ENCODE peak calls at places on chromosomes 16 and 17, in six cellular contexts. I is cardiac fibroblast; R is NCI-H69; T is NAMALWA; E is transverse colon; S is activated CD8-positive, alpha-beta memory T cell treated with anti-CD3 and anti-CD28 coated beads, Interleukin-2, amount 10 ng/mL, durations not matched to agents 7 days and 5 days. K is an unnamed sample.

GRCh38 chr16:49092704-49093103 is 188.9 kb downstream of the CBLN1 start:
- DNase-seq in I (no peak), R (no peak), T (no peak), E (no peak), S (no peak), K (no peak)

GRCh38 chr17:77697480-77698400 is 260.8 kb upstream of the TNRC6C start:
- DNase-seq in I (no peak), R (no peak), T (no peak), E (no peak), S (no peak), K (no peak)

GRCh38 chr17:80263253-80264047 is 2.8 kb downstream of the RNF213 start:
- DNase-seq in I (peak), R (peak), T (peak), E (peak), S (peak), K (peak)

GRCh38 chr17:29037739-29038465 is 5.0 kb upstream of the PIPOX start:
- DNase-seq in I (no peak), R (no peak), T (no peak), E (no peak), S (no peak), K (no peak)

GRCh38 chr17:36529121-36529520 is 5.5 kb downstream of the MYO19 start:
- DNase-seq in I (no peak), R (no peak), T (no peak), E (no peak), S (no peak), K (peak)

GRCh38 chr16:27080870-27081269 is 14.1 kb downstream of the C16orf82 start:
- DNase-seq in I (no peak), R (peak), T (peak), E (no peak), S (no peak), K (no peak)

GRCh38 chr16:2469399-2470233 is 1.5 kb upstream of the NTN3 start:
- DNase-seq in I (no peak), R (peak), T (peak), E (no peak), S (no peak), K (peak)

GRCh38 chr16:57343131-57343731 is 15.4 kb upstream of the CCL22 start:
- DNase-seq in I (no peak), R (no peak), T (no peak), E (no peak), S (no peak), K (peak)

GRCh38 chr17:5562661-5563360 is 21.5 kb downstream of the NLRP1 start:
- DNase-seq in I (no peak), R (no peak), T (no peak), E (no peak), S (no peak), K (no peak)

GRCh38 chr17:17018612-17019429 is 23.4 kb upstream of the MPRIP start:
- DNase-seq in I (no peak), R (no peak), T (no peak), E (peak), S (no peak), K (no peak)

GRCh38 chr17:354651-355556 is 2.3 kb upstream of the RPH3AL start:
- DNase-seq in I (no peak), R (no peak), T (peak), E (no peak), S (no peak), K (no peak)

GRCh38 chr17:3027786-3028532 is 35.4 kb downstream of the OR1D5 start:
- DNase-seq in I (no peak), R (no peak), T (no peak), E (no peak), S (no peak), K (no peak)